ENCODE peak calls at places on chromosomes 16 and 17, in five cellular contexts. One of them, this sample, is unnamed.

GRCh38 chr16:54160939-54161897 is 125.4 kb downstream of the IRX3 start:
- DNase-seq in M059J: no peak
- DNase-seq in AG04450: no peak
- DNase-seq in lower leg skin: peak
- DNase-seq in GM12892: no peak
- DNase-seq in this sample: peak

GRCh38 chr16:500699-501098 is 26.8 kb upstream of the CAPN15 start:
- DNase-seq in AG04450: no peak
- DNase-seq in lower leg skin: no peak
- DNase-seq in GM12892: no peak
- DNase-seq in M059J: no peak
- DNase-seq in this sample: no peak

GRCh38 chr16:28513484-28514181 is 7.0 kb upstream of the IL27 start:
- DNase-seq in GM12892: no peak
- DNase-seq in AG04450: no peak
- DNase-seq in lower leg skin: no peak
- DNase-seq in M059J: peak
- DNase-seq in this sample: no peak

GRCh38 chr17:69500911-69501429 is 86.5 kb downstream of the MAP2K6 start:
- DNase-seq in lower leg skin: no peak
- DNase-seq in AG04450: no peak
- DNase-seq in GM12892: no peak
- DNase-seq in M059J: no peak
- DNase-seq in this sample: no peak

GRCh38 chr17:78532922-78533640 is 44.1 kb downstream of the DNAH17 start:
- DNase-seq in GM12892: no peak
- DNase-seq in lower leg skin: no peak
- DNase-seq in M059J: peak
- DNase-seq in AG04450: no peak
- DNase-seq in this sample: no peak

GRCh38 chr17:19360772-19361171 is 1.8 kb downstream of the B9D1 start:
- DNase-seq in GM12892: no peak
- DNase-seq in lower leg skin: no peak
- DNase-seq in M059J: no peak
- DNase-seq in AG04450: no peak
- DNase-seq in this sample: no peak

GRCh38 chr16:54931041-54931756 is 534 bp downstream of the IRX5 start:
- DNase-seq in AG04450: no peak
- DNase-seq in GM12892: peak
- DNase-seq in lower leg skin: no peak
- DNase-seq in M059J: peak
- DNase-seq in this sample: peak

GRCh38 chr16:11409398-11409797 is 64.1 kb downstream of the RMI2 start:
- DNase-seq in M059J: no peak
- DNase-seq in GM12892: no peak
- DNase-seq in AG04450: no peak
- DNase-seq in lower leg skin: no peak
- DNase-seq in this sample: no peak

GRCh38 chr16:69761983-69762842 is at the start of gene WWP2:
- DNase-seq in GM12892: peak
- DNase-seq in M059J: peak
- DNase-seq in lower leg skin: peak
- DNase-seq in AG04450: peak
- DNase-seq in this sample: peak

GRCh38 chr16:57479422-57480126 is 6.7 kb downstream of the DOK4 start:
- DNase-seq in GM12892: no peak
- DNase-seq in AG04450: no peak
- DNase-seq in lower leg skin: no peak
- DNase-seq in M059J: peak
- DNase-seq in this sample: peak

GRCh38 chr17:80856863-80857488 is 134.7 kb upstream of the CHMP6 start:
- DNase-seq in lower leg skin: no peak
- DNase-seq in AG04450: no peak
- DNase-seq in GM12892: no peak
- DNase-seq in M059J: peak
- DNase-seq in this sample: no peak

GRCh38 chr16:81515281-81515680 is 70.7 kb downstream of the CMIP start:
- DNase-seq in M059J: no peak
- DNase-seq in AG04450: no peak
- DNase-seq in GM12892: no peak
- DNase-seq in lower leg skin: no peak
- DNase-seq in this sample: peak

GRCh38 chr16:31705371-31705770 is 168.2 kb upstream of the ZNF267 start:
- DNase-seq in GM12892: no peak
- DNase-seq in AG04450: no peak
- DNase-seq in lower leg skin: no peak
- DNase-seq in M059J: no peak
- DNase-seq in this sample: no peak

This sample was measured in left kidney.